ENCODE peak calls at places on chromosomes 5 and 9, in five cellular contexts. S is AG09309, Z is AG10803, L is K562, R is lower lobe of right lung. P is an unnamed sample.

GRCh38 chr9:74784506-74784905 is 103.2 kb downstream of the TRPM6 start:
- DNase-seq in S (no peak), Z (peak), L (no peak), R (no peak), P (no peak)

GRCh38 chr9:136740069-136740468 is 2.7 kb downstream of the LCN10 start:
- DNase-seq in S (no peak), Z (no peak), L (no peak), R (no peak), P (no peak)

GRCh38 chr9:96022445-96023031 is 147.0 kb downstream of the ERCC6L2 start:
- DNase-seq in S (no peak), Z (no peak), L (peak), R (peak), P (no peak)

GRCh38 chr9:14907360-14907685 is 2.9 kb downstream of the FREM1 start:
- DNase-seq in S (no peak), Z (no peak), L (no peak), R (no peak), P (no peak)

GRCh38 chr5:135308752-135309151 is 90.3 kb downstream of the MACROH2A1 start:
- DNase-seq in S (peak), Z (peak), L (no peak), R (no peak), P (no peak)

GRCh38 chr5:88142801-88143692 is 125.6 kb downstream of the TMEM161B start:
- DNase-seq in S (no peak), Z (peak), L (no peak), R (no peak), P (peak)

GRCh38 chr9:78676623-78677022 is 379.7 kb downstream of the PSAT1 start:
- DNase-seq in S (peak), Z (peak), L (no peak), R (no peak), P (no peak)

GRCh38 chr9:108811944-108812343 is 43.8 kb downstream of the ACTL7B start:
- DNase-seq in S (no peak), Z (no peak), L (no peak), R (no peak), P (no peak)

DNA sequence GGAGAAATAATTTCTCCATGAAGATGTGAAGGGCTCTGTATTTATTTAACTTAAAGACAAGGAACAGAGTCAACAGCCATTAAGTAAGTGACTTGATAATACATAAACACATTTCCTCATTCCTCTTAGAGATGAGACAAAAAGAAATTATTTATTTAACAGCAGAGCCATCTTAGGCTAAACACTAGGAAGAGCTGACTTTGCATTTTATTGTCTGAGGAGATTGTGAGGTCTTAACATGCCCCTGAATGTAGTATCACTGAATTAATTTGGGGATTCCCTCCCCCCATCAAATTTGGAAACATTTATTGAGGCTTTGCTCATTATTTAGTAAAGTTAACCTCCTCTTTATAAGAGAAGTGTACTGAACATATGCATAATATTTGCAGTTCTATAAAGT is 35.2 kb downstream of the TAS2R1 start:
- DNase-seq in S (no peak), Z (no peak), L (no peak), R (no peak), P (no peak)
- TF ChIP-seq CTCF in S (no peak), Z (no peak), L (no peak), R (no peak), P (no peak)

DNA sequence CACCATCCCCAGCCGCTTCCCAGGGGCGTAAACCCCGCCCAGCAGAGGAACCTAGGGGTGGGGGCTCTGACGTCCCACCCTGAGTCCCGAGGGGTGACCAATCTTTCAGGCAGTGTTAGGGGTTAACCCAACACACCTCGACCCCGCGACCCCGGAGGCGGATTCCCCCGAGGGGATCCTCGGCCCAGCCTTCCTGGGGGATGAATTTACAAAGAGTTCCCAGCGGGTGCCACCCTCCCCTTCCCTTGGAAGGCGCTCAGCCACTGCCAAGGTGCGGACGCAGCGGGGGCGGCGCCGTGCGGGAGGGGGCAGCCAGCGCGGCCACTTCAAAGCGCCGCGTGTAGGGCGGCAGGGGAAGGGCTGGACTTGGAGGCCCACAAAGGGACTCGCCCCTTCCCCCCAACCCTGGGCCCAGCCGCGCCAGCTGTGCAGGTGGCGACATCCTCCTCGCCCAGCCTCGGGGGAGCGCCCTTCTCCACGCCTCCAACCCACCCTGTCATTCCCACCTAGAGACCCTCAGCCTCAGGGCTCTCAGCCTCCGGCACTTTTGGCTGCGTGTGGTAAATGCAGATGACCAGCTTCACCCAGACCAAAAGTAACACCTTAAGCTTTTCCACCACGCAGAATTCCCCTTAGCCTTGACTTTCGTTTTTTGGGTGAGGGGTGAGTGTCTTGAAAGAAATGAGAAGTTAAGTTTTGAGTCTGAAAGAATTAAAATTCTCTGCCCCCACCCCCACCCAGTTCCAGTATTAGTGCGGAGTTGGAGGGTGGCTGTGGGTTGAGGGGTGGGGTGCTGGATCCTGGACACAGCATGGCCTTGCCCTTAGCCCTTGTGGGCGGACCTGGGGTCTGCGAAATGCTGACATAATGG is 43.3 kb upstream of the TCF7 start:
- DNase-seq in S (no peak), Z (no peak), L (no peak), R (no peak), P (no peak)
- TF ChIP-seq CTCF in S (no peak), Z (no peak), L (no peak), R (no peak), P (no peak)

GRCh38 chr9:17906204-17906840 is 327.5 kb downstream of the SH3GL2 start:
- DNase-seq in S (no peak), Z (no peak), L (no peak), R (peak), P (peak)

GRCh38 chr9:17900604-17901003 is 321.7 kb downstream of the SH3GL2 start:
- DNase-seq in S (no peak), Z (no peak), L (no peak), R (no peak), P (no peak)

GRCh38 chr9:17906841-17907779 is 328.2 kb downstream of the SH3GL2 start:
- DNase-seq in S (no peak), Z (no peak), L (no peak), R (no peak), P (peak)

GRCh38 chr9:17907780-17908513 is 329.1 kb downstream of the SH3GL2 start:
- DNase-seq in S (no peak), Z (no peak), L (no peak), R (no peak), P (no peak)

GRCh38 chr9:17905356-17906203 is 326.7 kb downstream of the SH3GL2 start:
- DNase-seq in S (no peak), Z (no peak), L (no peak), R (no peak), P (no peak)
- TF ChIP-seq CTCF in S (no peak), Z (no peak), L (no peak), R (no peak), P (no peak)

GRCh38 chr5:43006411-43007202 is 33.5 kb downstream of the ANXA2R start:
- DNase-seq in S (no peak), Z (peak), L (no peak), R (no peak), P (no peak)

GRCh38 chr5:43010956-43011355 is 29.2 kb downstream of the ANXA2R start:
- DNase-seq in S (no peak), Z (no peak), L (no peak), R (no peak), P (no peak)

GRCh38 chr5:43008369-43009158 is 31.6 kb downstream of the ANXA2R start:
- DNase-seq in S (peak), Z (peak), L (peak), R (peak), P (peak)

GRCh38 chr5:43007911-43008368 is 32.2 kb downstream of the ANXA2R start:
- DNase-seq in S (no peak), Z (peak), L (peak), R (peak), P (peak)

DNA sequence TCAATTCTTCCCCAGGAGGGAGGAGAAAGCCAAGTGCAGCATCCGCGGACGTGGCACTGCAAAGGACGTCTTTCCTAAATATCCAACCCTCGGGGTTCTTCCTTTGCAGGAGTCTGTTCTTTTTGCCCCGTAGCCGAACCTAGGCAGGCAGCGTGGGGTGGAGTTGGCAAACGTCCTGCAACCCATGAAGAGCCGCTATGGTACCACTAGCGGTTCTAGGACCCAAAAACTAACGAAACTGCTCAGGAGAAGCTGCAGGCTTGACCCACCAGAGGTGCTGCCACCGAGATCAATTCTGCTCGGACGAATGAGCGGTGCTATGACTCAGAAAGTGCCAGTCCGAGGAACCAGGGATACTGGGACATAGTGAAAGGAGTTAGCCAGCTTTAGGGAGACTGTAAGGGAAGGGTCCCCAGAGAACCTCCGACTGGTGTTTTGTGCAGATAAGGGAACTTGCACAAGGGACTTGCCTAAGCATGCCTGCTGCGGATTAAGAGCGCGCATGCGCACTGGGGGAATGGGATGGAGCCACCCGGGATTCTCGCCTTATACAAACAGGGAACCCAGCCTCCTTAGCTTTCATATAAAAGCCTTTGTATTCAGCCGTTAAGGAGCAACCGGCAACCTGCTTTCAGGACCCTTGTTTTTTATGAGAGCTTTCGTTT is 32.7 kb downstream of the ANXA2R start:
- DNase-seq in S (peak), Z (peak), L (peak), R (peak), P (peak)
- TF ChIP-seq CTCF in S (no peak), Z (peak), L (no peak), R (no peak), P (no peak)

GRCh38 chr9:107269254-107269653 is 13.8 kb upstream of the RAD23B start:
- DNase-seq in S (no peak), Z (no peak), L (no peak), R (no peak), P (no peak)

GRCh38 chr9:107269681-107270080 is 13.4 kb upstream of the RAD23B start:
- DNase-seq in S (no peak), Z (peak), L (no peak), R (no peak), P (no peak)

GRCh38 chr9:107270082-107270481 is 13.0 kb upstream of the RAD23B start:
- DNase-seq in S (no peak), Z (no peak), L (no peak), R (no peak), P (no peak)

GRCh38 chr9:107268560-107268959 is 14.5 kb upstream of the RAD23B start:
- DNase-seq in S (no peak), Z (no peak), L (no peak), R (no peak), P (no peak)

GRCh38 chr9:107270580-107270979 is 12.5 kb upstream of the RAD23B start:
- DNase-seq in S (no peak), Z (no peak), L (no peak), R (no peak), P (no peak)
- TF ChIP-seq CTCF in S (no peak), Z (no peak), L (no peak), R (no peak), P (no peak)

GRCh38 chr5:176851380-176851779 is 41.0 kb downstream of the UNC5A start:
- DNase-seq in S (no peak), Z (no peak), L (no peak), R (no peak), P (no peak)

GRCh38 chr5:176849611-176850227 is 39.4 kb downstream of the UNC5A start:
- DNase-seq in S (no peak), Z (no peak), L (no peak), R (no peak), P (no peak)

GRCh38 chr5:176851871-176852270 is 41.5 kb downstream of the UNC5A start:
- DNase-seq in S (no peak), Z (no peak), L (no peak), R (no peak), P (no peak)

GRCh38 chr5:176848651-176849050 is 38.3 kb downstream of the UNC5A start:
- DNase-seq in S (no peak), Z (no peak), L (no peak), R (no peak), P (no peak)

DNA sequence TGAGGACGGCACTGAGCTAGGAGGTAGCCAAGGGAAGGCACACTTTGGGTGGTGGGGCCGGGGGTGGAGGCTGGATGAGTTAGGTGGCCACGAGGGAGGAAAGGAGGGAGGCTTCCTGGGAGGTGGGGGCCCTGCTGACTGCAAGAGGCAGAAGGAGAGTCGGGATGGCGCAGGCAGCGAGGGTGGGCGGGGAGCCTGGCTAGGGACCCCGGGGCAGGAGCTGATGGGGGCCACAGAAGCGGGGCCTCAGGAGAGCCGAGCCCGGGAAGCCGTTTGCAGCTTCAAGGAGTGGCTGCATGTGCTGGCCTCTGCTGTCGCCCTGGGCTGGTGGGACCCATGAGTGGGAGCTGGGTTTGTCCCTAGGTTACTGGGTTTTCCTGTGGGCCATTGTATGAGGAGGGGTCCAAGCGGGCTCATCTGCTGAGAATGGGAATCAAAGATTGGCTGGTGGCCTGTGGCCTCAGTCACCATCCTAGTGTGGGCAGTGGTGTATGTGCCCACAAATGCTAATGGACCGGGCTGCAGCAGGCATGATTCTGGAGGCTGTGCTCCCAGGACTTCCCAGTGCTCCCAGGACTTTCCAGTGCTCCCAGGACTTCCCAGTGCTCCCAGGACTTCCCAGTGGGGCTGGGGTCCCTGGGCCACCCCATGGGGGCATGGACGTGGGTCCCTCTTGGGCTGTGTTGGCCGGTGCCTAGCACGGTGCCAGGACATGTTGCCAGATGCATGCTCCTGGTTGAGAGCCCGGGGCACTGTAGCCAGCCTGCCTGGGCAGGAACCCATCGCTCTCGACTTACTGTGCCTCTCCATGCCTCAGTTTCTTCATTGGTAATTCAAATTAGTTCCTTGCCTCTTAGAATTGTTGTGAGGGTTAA is 40.2 kb downstream of the UNC5A start:
- DNase-seq in S (no peak), Z (no peak), L (no peak), R (no peak), P (no peak)
- TF ChIP-seq CTCF in S (no peak), Z (no peak), L (no peak), R (no peak), P (no peak)

GRCh38 chr5:181114284-181114843 is 16.6 kb downstream of the OR2V1 start:
- DNase-seq in S (no peak), Z (no peak), L (no peak), R (no peak), P (no peak)
- TF ChIP-seq CTCF in S (no peak), Z (no peak), L (no peak), R (no peak), P (no peak)

DNA sequence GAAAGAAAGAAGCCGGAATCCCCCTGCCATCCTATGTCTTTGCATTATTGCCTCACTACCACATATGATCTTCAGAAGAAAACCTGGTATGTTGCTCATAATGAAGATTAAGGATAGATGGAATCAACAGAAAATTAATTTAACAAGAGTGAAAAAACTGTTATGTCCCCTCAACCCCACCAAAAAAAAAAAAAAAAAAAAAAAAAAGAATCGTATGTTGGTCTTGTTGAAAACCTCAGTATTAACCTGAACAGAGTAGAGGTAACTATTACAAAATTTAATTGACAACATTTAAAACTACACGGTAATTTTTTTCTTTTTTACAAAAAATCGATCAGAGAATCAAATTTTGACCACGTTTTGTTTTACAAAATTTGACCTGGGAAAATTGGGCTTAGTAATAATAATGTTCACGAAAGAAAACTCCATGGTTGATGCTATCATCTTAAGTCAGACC is 827 bp upstream of the CSNK1A1 start:
- DNase-seq in S (no peak), Z (no peak), L (no peak), R (no peak), P (no peak)
- TF ChIP-seq CTCF in S (no peak), Z (no peak), L (no peak), R (no peak), P (no peak)

DNA sequence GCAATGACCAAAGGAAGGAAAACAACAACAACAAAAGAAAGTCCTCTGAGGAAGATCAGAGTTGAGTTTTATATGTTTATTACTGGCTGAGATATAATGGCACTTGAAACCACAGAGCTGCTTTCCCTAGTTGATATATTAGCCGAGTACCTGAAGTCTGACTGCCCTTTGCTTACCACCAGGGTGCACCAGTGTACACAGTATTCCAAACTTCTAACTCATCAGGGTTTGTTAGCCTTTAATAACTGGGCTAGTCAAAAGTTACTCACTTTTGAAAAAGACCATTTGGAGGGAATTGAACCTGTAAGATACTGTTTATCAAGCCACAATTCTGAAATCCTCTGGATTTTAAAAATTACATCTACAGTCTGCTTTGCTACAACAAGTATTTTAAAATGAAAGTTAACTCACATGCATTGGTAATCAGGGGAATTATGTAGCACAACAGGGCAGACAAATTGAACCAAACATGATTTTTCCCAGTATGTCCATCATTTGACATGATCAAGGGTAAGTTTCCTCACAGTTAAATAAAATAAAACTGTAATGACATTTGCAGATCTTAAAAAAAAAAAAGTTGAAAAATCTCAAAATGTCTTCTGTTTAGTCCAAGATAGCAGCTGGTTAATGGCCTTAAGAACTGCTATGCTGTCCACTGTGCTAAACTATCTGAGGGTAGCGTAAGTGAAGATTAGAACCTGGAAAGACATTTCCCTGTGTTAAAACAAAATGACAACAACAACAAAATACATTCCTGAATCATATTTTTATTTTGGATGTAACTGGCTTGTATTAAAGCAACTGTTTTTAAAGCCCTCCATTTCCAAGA is 57.3 kb upstream of the C6 start:
- DNase-seq in S (peak), Z (peak), L (peak), R (no peak), P (no peak)
- TF ChIP-seq CTCF in S (peak), Z (peak), L (peak), R (peak), P (peak)

GRCh38 chr9:130996672-130997394 is 12.1 kb upstream of the LAMC3 start:
- DNase-seq in S (no peak), Z (no peak), L (no peak), R (no peak), P (peak)

GRCh38 chr9:130999265-130999623 is 9.7 kb upstream of the LAMC3 start:
- DNase-seq in S (no peak), Z (no peak), L (no peak), R (peak), P (no peak)

GRCh38 chr9:130997925-130998595 is 10.9 kb upstream of the LAMC3 start:
- DNase-seq in S (no peak), Z (peak), L (peak), R (peak), P (peak)

GRCh38 chr9:130997395-130997684 is 11.6 kb upstream of the LAMC3 start:
- DNase-seq in S (no peak), Z (no peak), L (no peak), R (no peak), P (peak)

GRCh38 chr9:130998596-130999264 is 10.2 kb upstream of the LAMC3 start:
- DNase-seq in S (no peak), Z (no peak), L (no peak), R (peak), P (peak)
- TF ChIP-seq CTCF in S (no peak), Z (no peak), L (no peak), R (no peak), P (no peak)

P was measured in psoas muscle.